ENCODE peak calls at places on chromosomes 7 and 10, in seven cellular contexts. U is endodermal cell, O is kidney epithelial cell, Z is transverse colon, Q is Panc1, P is foreskin fibroblast, M is AG10803. V is an unnamed sample.

GRCh38 chr10:117741524-117741923 is 199.0 kb downstream of the EMX2 start:
- DNase-seq in Z (no peak), U (peak; percentile 62), P (no peak), M (no peak), Q (no peak), O (no peak), V (no peak)

GRCh38 chr7:107564553-107565298 is 955 bp downstream of the DUS4L start:
- DNase-seq in Q (peak; percentile 78), Z (no peak), P (peak; percentile 85), U (no peak), O (peak; percentile 57), M (peak; percentile 83), V (peak; percentile 62)

GRCh38 chr10:28256776-28257175 is 46.1 kb downstream of the MPP7 start:
- DNase-seq in M (no peak), O (no peak), Q (no peak), Z (no peak), U (no peak), P (no peak), V (no peak)

GRCh38 chr10:91726355-91726754 is 71.9 kb upstream of the TNKS2 start:
- DNase-seq in P (no peak), U (no peak), Q (no peak), M (no peak), O (no peak), Z (no peak), V (no peak)

GRCh38 chr7:42159150-42159549 is 77.9 kb downstream of the GLI3 start:
- DNase-seq in O (no peak), U (no peak), Z (no peak), Q (no peak), M (peak; percentile 69), P (no peak), V (no peak)

GRCh38 chr10:106082865-106083264 is 1081.6 kb downstream of the SORCS1 start:
- DNase-seq in O (no peak), M (no peak), P (peak; percentile 25), Z (no peak), U (no peak), Q (no peak), V (peak; percentile 66)

GRCh38 chr7:89377219-89377618 is 581.7 kb upstream of the TEX47 start:
- DNase-seq in U (no peak), Z (no peak), M (no peak), O (no peak), P (no peak), Q (no peak), V (no peak)

GRCh38 chr7:82629583-82629982 is 186.0 kb upstream of the CACNA2D1 start:
- DNase-seq in O (no peak), Z (no peak), Q (no peak), P (peak; percentile 10), U (no peak), M (no peak), V (peak; percentile 18)

GRCh38 chr10:62657244-62657835 is 147.2 kb upstream of the ADO start:
- DNase-seq in Q (no peak), O (no peak), M (no peak), U (no peak), P (no peak), Z (no peak), V (no peak)

GRCh38 chr10:32616438-32616837 is 170.5 kb downstream of the CCDC7 start:
- DNase-seq in M (no peak), Z (no peak), U (no peak), P (no peak), O (no peak), Q (no peak), V (no peak)

GRCh38 chr10:3476186-3476585 is 303.6 kb upstream of the PITRM1 start:
- DNase-seq in Z (no peak), M (peak; percentile 95), U (no peak), Q (no peak), O (no peak), P (peak; percentile 41), V (no peak)

GRCh38 chr7:100132697-100133137 is 6.0 kb downstream of the MBLAC1 start:
- DNase-seq in Z (peak; percentile 76), P (peak; percentile 88), Q (peak; percentile 74), O (no peak), M (peak; percentile 62), U (peak; percentile 90), V (peak; percentile 73)

GRCh38 chr10:103669243-103669929 is 175.9 kb downstream of the NEURL1 start:
- DNase-seq in P (no peak), M (no peak), Z (no peak), Q (no peak), O (no peak), U (no peak), V (no peak)

GRCh38 chr7:102469972-102470825 is 5.4 kb downstream of the LRWD1 start:
- DNase-seq in O (no peak), U (no peak), M (no peak), Z (peak; percentile 88), Q (no peak), P (no peak), V (no peak)

GRCh38 chr7:496528-497295 is 22.9 kb downstream of the PDGFA start:
- DNase-seq in Q (no peak), U (no peak), Z (no peak), M (no peak), O (no peak), P (no peak), V (no peak)

GRCh38 chr10:118017850-118018249 is 28.9 kb downstream of the RAB11FIP2 start:
- DNase-seq in M (no peak), O (peak; percentile 45), Q (no peak), P (no peak), Z (no peak), U (peak; percentile 80), V (no peak)

GRCh38 chr7:1567893-1568292 is 1.9 kb downstream of the PSMG3 start:
- DNase-seq in U (no peak), O (peak; percentile 57), P (peak; percentile 31), Z (no peak), M (peak; percentile 83), Q (no peak), V (peak; percentile 17)

GRCh38 chr7:105766421-105767191 is 109.8 kb downstream of the ATXN7L1 start:
- DNase-seq in Q (no peak), M (no peak), P (no peak), Z (no peak), U (no peak), O (no peak), V (no peak)

GRCh38 chr7:82578430-82578829 is 134.9 kb upstream of the CACNA2D1 start:
- DNase-seq in P (peak; percentile 28), U (no peak), Z (no peak), O (no peak), Q (no peak), M (peak; percentile 3), V (peak; percentile 77)

GRCh38 chr10:124875596-124875995 is 66.3 kb upstream of the ZRANB1 start:
- DNase-seq in Z (no peak), O (no peak), Q (no peak), U (peak; percentile 55), P (peak; percentile 75), M (peak; percentile 37), V (peak; percentile 57)
- TF ChIP-seq CTCF in Z (no peak), O (peak; percentile 14), Q (no peak), U (peak; percentile 49), P (peak; percentile 42), M (peak; percentile 45), V (peak; percentile 39)

GRCh38 chr10:119540038-119540437 is 2.5 kb downstream of the RGS10 start:
- DNase-seq in P (no peak), Z (no peak), U (no peak), M (no peak), O (no peak), Q (no peak), V (no peak)
- H3K4me3 ChIP-seq in P (no peak overlapping the region), Z (no peak overlapping the region), U (no peak overlapping the region), M (no peak overlapping the region), O (no peak overlapping the region), Q (no peak overlapping the region), V (no peak overlapping the region)

GRCh38 chr10:77974396-77975074 is 48.0 kb upstream of the DLG5 start:
- DNase-seq in Z (peak; percentile 20), Q (no peak), P (peak; percentile 75), U (peak; percentile 90), O (no peak), M (peak; percentile 48), V (peak; percentile 68)
- TF ChIP-seq CTCF in Z (peak; percentile 11), Q (peak; percentile 83), P (peak; percentile 41), U (peak; percentile 87), O (peak; percentile 47), M (peak; percentile 52), V (peak; percentile 52)

DNA sequence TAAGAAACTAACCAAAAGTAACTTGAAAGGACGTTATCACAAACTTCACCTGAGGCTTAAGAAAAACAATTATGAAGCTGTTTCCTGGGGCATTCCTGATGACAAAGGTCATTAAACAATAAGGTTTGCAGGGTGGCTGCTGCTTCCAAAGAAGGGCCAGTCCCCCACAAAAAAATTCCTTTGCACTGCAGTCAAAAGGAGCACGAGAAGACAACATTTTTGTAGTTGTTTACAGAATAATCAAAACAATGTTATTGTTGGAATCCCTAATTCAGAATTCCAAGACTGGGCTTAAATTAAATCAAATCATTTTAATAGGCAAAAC is 398 bp upstream of the USP54 start:
- DNase-seq in U (peak; percentile 57), P (no peak), M (no peak), Z (no peak), O (no peak), Q (no peak), V (no peak)
- H3K4me3 ChIP-seq in U (peak overlapping the region; percentile 83), P (no peak overlapping the region), M (peak overlapping the region; percentile 32), Z (peak overlapping the region; percentile 34), O (no peak overlapping the region), Q (peak overlapping the region; percentile 13), V (no peak overlapping the region)

GRCh38 chr7:30469303-30469702 is 9.3 kb downstream of the NOD1 start:
- DNase-seq in Z (peak; percentile 71), P (peak; percentile 98), U (peak; percentile 90), M (peak; percentile 100), O (peak; percentile 85), Q (no peak), V (peak; percentile 100)
- TF ChIP-seq CTCF in Z (peak; percentile 52), P (peak; percentile 41), U (peak; percentile 69), M (peak; percentile 72), O (peak; percentile 50), Q (no peak), V (peak; percentile 58)

V was measured in cardiac fibroblast.